ENCODE peak calls at places on chromosomes 12 and 14, in four cellular contexts. Y, K, Q and H are unnamed samples.

GRCh38 chr14:99175331-99176155 is 96.5 kb downstream of the BCL11B start:
- DNase-seq in Y (no peak), Q (peak), K (no peak), H (no peak)

GRCh38 chr12:64749466-64750202 is 9.6 kb downstream of the GNS start:
- DNase-seq in Y (no peak), Q (no peak), K (no peak), H (no peak)

GRCh38 chr12:101850199-101850598 is 19.4 kb upstream of the GNPTAB start:
- DNase-seq in K (no peak), Y (no peak), Q (no peak), H (no peak)

GRCh38 chr12:59972941-59973340 is 377.1 kb downstream of the SLC16A7 start:
- DNase-seq in Y (peak), K (no peak), Q (no peak), H (no peak)

GRCh38 chr14:60245316-60246177 is 3.5 kb upstream of the PPM1A start:
- DNase-seq in Y (no peak), K (peak), Q (no peak), H (peak)

GRCh38 chr12:13152281-13152680 is 44.2 kb upstream of the EMP1 start:
- DNase-seq in Y (no peak), Q (no peak), K (no peak), H (no peak)

GRCh38 chr12:88108021-88108420 is 33.9 kb downstream of the CEP290 start:
- DNase-seq in K (no peak), Y (no peak), Q (no peak), H (no peak)

GRCh38 chr14:74299061-74299545 is 3.6 kb downstream of the ABCD4 start:
- DNase-seq in K (no peak), Q (no peak), Y (peak), H (no peak)

GRCh38 chr14:101808020-101808641 is 46.6 kb downstream of the PPP2R5C start:
- DNase-seq in Q (no peak), K (peak), Y (no peak), H (no peak)

GRCh38 chr14:85280074-85280473 is 249.9 kb upstream of the FLRT2 start:
- DNase-seq in K (no peak), Y (no peak), Q (no peak), H (no peak)

GRCh38 chr12:128687851-128688250 is 135.9 kb downstream of the SLC15A4 start:
- DNase-seq in Q (no peak), K (no peak), Y (no peak), H (no peak)

GRCh38 chr12:50458606-50459005 is 46.2 kb upstream of the DIP2B start:
- DNase-seq in K (no peak), Y (peak), Q (no peak), H (no peak)

GRCh38 chr14:102498005-102498677 is 11.4 kb downstream of the ANKRD9 start:
- DNase-seq in K (peak), Y (no peak), Q (no peak), H (no peak)

GRCh38 chr12:89566615-89567014 is 40.8 kb upstream of the POC1B start:
- DNase-seq in Q (no peak), Y (peak), K (no peak), H (peak)

GRCh38 chr12:89319111-89319510 is 33.2 kb downstream of the DUSP6 start:
- DNase-seq in Q (no peak), Y (no peak), K (peak), H (no peak)

GRCh38 chr14:39847191-39847590 is 415.0 kb upstream of the FBXO33 start:
- DNase-seq in Y (peak), Q (no peak), K (no peak), H (no peak)

GRCh38 chr12:6375269-6376078 is at the start of gene SCNN1A:
- DNase-seq in Q (peak), Y (no peak), K (peak), H (no peak)

GRCh38 chr14:100864206-100864605 is 38.3 kb downstream of the MEG3 start:
- DNase-seq in Y (no peak), K (no peak), Q (peak), H (no peak)

GRCh38 chr12:89707992-89708792 is 446 bp downstream of the ATP2B1 start:
- DNase-seq in Y (no peak), Q (peak), K (peak), H (peak)

GRCh38 chr12:9648701-9649531 is 20.6 kb upstream of the CLEC2D start:
- DNase-seq in K (peak), Q (no peak), Y (no peak), H (no peak)

GRCh38 chr12:110244829-110245228 is 36.2 kb upstream of the ATP2A2 start:
- DNase-seq in Y (no peak), K (peak), Q (no peak), H (no peak)

GRCh38 chr12:110246690-110247339 is 34.2 kb upstream of the ATP2A2 start:
- DNase-seq in Y (no peak), Q (no peak), K (no peak), H (no peak)

GRCh38 chr12:110247340-110248095 is 33.5 kb upstream of the ATP2A2 start:
- DNase-seq in K (no peak), Y (no peak), Q (no peak), H (no peak)

GRCh38 chr12:110244372-110244771 is 36.7 kb upstream of the ATP2A2 start:
- DNase-seq in Q (no peak), K (no peak), Y (no peak), H (no peak)

GRCh38 chr12:110245278-110245868 is 35.7 kb upstream of the ATP2A2 start:
- DNase-seq in Q (no peak), K (peak), Y (no peak), H (peak)
- TF ChIP-seq CTCF in Q (no peak), K (peak), Y (no peak), H (peak)

DNA sequence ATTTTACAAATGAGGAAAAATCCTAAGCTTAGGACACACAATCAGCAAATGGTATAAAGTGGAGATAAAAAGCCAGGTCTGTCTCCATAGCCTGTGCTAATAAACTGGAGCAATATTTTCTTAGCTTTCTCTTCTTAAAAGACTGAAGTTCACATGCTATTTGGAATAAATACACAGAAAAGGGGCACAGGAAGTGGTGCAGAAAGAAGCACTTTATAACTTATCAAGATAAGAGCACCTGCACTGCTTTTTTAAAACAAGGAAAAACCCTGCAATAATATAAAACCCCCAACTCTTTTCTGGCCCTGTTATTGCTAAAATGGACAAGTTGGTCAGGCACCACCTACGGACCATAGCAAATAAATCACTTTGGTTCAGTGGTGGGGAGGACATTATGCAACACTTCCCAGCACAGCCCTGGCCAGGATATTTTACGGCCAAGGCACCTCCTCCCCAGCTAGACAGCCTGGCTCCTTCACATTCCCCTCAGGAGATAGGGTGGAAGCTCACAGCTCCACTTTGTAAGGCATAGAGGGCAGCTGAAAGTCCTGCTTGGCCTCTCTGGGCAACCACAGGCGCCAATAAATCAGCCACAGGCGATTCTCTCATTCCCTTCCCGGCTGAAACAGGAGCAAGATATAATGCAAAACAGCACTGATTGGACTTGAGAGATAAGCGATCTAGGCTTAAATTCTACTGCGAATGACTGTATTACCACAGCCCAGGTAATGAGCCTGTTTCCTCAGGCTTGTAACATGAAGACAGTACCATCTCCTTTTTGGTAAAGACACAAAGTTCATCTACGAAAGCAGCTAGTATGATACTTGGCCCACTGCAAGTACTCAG is 2.1 kb downstream of the ZBTB25 start:
- DNase-seq in K (no peak), Q (peak), Y (no peak), H (no peak)
- TF ChIP-seq CTCF in K (no peak), Q (no peak), Y (peak), H (no peak)

GRCh38 chr12:104182144-104182543 is 33.4 kb upstream of the TXNRD1 start:
- DNase-seq in Y (no peak), Q (peak), K (no peak), H (no peak)
- TF ChIP-seq CTCF in Y (no peak), Q (no peak), K (no peak), H (no peak)

GRCh38 chr12:113327000-113327399 is 7.9 kb downstream of the SLC8B1 start:
- DNase-seq in Q (no peak), K (no peak), Y (no peak), H (no peak)
- TF ChIP-seq CTCF in Q (no peak), K (peak), Y (no peak), H (no peak)

GRCh38 chr14:75985618-75986438 is at the start of gene IFT43:
- DNase-seq in K (peak), Y (no peak), Q (peak), H (peak)
- TF ChIP-seq CTCF in K (no peak), Y (no peak), Q (no peak), H (no peak)

DNA sequence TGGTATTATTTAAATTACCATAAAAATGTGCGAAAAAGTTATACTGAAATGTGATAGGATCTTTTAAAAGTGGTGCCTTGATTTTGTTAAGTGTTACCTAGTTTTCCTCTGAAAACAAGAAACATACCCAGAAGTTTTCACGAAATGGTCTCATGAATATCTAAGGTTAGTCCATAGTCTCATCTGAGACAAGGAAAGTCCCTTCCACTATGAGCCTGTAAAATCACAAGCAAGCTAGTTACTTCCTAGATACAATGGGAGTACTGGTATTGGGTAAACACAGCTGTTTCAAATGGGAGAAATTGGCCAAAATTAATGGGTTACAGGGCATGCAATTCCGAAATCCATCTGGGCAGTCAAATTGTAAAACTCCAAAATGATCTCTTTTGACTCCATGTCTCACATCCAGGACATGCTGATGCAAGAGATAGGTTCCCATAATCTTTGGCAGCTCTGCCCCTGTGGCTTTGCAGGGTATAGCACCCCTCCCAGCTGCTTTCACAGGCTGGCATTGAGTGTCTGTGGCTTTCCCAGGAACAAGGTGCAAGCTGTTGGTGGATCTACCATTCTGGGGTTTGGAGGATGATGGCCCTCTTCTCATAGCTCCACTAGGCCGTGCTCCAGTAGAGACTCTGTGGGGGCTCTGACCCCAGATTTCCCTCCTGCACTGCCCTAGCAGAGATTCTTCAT is 271.4 kb downstream of the NAV3 start:
- DNase-seq in K (no peak), Q (no peak), Y (no peak), H (no peak)
- TF ChIP-seq CTCF in K (peak), Q (no peak), Y (no peak), H (no peak)

GRCh38 chr12:131491155-131491554 is 219.7 kb upstream of the SFSWAP start:
- DNase-seq in Y (no peak), Q (no peak), K (no peak), H (no peak)
- TF ChIP-seq CTCF in Y (no peak), Q (no peak), K (no peak), H (no peak)

GRCh38 chr14:104688755-104689619 is at the start of gene INF2:
- DNase-seq in Y (no peak), Q (no peak), K (peak), H (peak)
- TF ChIP-seq CTCF in Y (no peak), Q (no peak), K (no peak), H (no peak)

GRCh38 chr12:56105503-56105902 is 1.1 kb downstream of the PA2G4 start:
- DNase-seq in Q (no peak), Y (no peak), K (no peak), H (no peak)
- TF ChIP-seq CTCF in Q (no peak), Y (no peak), K (no peak), H (no peak)